ENCODE peak calls at places on chromosomes 16 and 17, in four cellular contexts. G is K562, A is HepG2, Q is GM12878. M is an unnamed sample.

GRCh38 chr16:880471-881171 is 80.1 kb upstream of the GNG13 start:
- DNase-seq in G (no peak), A (no peak), Q (no peak), M (no peak)

GRCh38 chr16:89565506-89566372 is 5.3 kb downstream of the RPL13 start:
- DNase-seq in G (peak), A (peak), Q (no peak), M (peak)

GRCh38 chr16:30808163-30808562 is 21.2 kb upstream of the ZNF629 start:
- DNase-seq in G (no peak), A (no peak), Q (no peak), M (no peak)

GRCh38 chr17:69810326-69811035 is 264.5 kb upstream of the KCNJ16 start:
- DNase-seq in G (no peak), A (no peak), Q (no peak), M (no peak)

GRCh38 chr17:75719732-75720131 is 1.5 kb upstream of the ITGB4 start:
- DNase-seq in G (no peak), A (no peak), Q (no peak), M (no peak)

GRCh38 chr16:59593256-59593655 is 859.1 kb upstream of the GOT2 start:
- DNase-seq in G (no peak), A (no peak), Q (no peak), M (no peak)

GRCh38 chr17:75588546-75589016 is 981 bp downstream of the MYO15B start:
- DNase-seq in G (no peak), A (no peak), Q (no peak), M (peak)

GRCh38 chr16:53541326-53541725 is 38.3 kb upstream of the AKTIP start:
- DNase-seq in G (no peak), A (no peak), Q (no peak), M (no peak)

GRCh38 chr17:74212262-74212912 is 984 bp upstream of the TTYH2 start:
- DNase-seq in G (peak), A (no peak), Q (no peak), M (peak)

GRCh38 chr17:59378621-59379194 is 47.3 kb downstream of the YPEL2 start:
- DNase-seq in G (no peak), A (no peak), Q (no peak), M (no peak)

GRCh38 chr17:15946611-15947120 is 1.7 kb downstream of the ADORA2B start:
- DNase-seq in G (no peak), A (no peak), Q (no peak), M (no peak)

GRCh38 chr16:54929090-54930033 is 1.3 kb upstream of the IRX5 start:
- DNase-seq in G (peak), A (no peak), Q (peak), M (peak)

GRCh38 chr16:54926166-54926838 is 4.4 kb upstream of the IRX5 start:
- DNase-seq in G (no peak), A (no peak), Q (no peak), M (no peak)

GRCh38 chr16:54928421-54929089 is 2.1 kb upstream of the IRX5 start:
- DNase-seq in G (peak), A (no peak), Q (no peak), M (no peak)

GRCh38 chr16:54927125-54928015 is 3.3 kb upstream of the IRX5 start:
- DNase-seq in G (no peak), A (no peak), Q (no peak), M (no peak)

DNA sequence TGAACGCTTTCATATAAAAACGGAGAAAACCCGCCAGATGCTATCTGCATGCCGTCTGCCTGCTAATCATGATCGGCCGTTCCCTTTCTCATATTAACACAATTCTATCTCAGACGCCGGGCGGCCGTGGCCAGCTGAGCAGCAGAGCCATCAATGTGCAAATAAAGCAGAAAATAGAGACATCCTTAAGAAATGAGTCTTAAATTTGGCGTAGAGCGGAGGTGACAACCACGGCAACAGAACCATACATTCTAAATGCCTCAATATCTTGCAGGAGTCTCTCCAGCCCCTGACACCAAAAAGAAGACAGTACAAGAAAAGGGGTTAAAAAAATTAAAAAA is 2.7 kb upstream of the IRX5 start:
- DNase-seq in G (no peak), A (no peak), Q (no peak), M (no peak)
- TF ChIP-seq CREM in G (no peak), A (no peak), Q (no peak), M (no peak)

DNA sequence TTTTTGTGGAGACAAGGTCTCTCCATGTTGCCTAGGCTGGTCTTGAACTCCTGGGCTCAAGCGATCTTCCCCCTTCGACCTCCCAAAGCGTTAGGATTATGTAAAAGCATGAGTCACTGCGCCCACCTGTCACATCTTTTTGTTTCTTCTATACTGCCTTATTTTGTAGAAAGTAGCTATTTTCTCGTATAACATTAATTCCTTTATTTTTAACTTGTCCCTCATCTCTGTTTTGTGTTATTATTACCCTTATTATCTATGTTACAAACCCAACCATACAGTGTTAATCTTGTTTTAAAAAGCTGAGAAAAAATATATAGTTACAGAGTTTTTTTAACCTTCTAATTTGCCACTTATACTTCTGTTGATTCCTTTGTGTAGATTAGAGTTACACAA is 1.4 kb upstream of the TXNDC11 start:
- DNase-seq in G (no peak), A (no peak), Q (no peak), M (no peak)
- TF ChIP-seq CREM in G (no peak), A (no peak), Q (no peak), M (no peak)

DNA sequence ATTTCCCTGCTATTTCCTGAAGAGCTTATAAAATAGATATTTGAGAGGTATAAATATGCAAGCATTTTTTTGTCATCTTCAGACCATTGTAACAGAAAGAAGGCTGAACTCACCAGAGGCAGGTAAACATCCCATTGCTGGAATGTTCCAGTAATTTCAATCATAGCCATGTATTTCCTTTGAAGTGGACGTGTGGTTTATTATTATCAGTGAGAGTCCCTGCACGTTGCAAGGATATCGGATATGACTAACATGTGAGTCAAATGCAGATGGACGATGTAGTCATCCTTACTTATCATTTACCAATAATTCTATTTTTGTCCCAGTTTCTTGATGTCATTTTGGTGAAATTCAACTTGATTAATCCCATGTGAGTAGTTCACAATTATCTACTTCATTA is 89.3 kb downstream of the VAT1L start:
- DNase-seq in G (no peak), A (peak), Q (no peak), M (no peak)
- TF ChIP-seq CREM in G (no peak), A (no peak), Q (no peak), M (no peak)

GRCh38 chr17:38916771-38917170 is 8.6 kb upstream of the LASP1NB start:
- DNase-seq in G (no peak), A (no peak), Q (no peak), M (no peak)
- TF ChIP-seq CREM in G (no peak), A (no peak), Q (no peak), M (no peak)

GRCh38 chr16:15650019-15650697 is at the start of gene NDE1:
- DNase-seq in G (peak), A (peak), Q (no peak), M (peak)

GRCh38 chr16:15649727-15650018 is 372 bp upstream of the NDE1 start:
- DNase-seq in G (no peak), A (no peak), Q (no peak), M (no peak)

GRCh38 chr16:15652293-15653001 is 2.4 kb downstream of the NDE1 start:
- DNase-seq in G (no peak), A (no peak), Q (no peak), M (no peak)

GRCh38 chr16:15648135-15648730 is 1.8 kb upstream of the NDE1 start:
- DNase-seq in G (no peak), A (no peak), Q (no peak), M (no peak)

DNA sequence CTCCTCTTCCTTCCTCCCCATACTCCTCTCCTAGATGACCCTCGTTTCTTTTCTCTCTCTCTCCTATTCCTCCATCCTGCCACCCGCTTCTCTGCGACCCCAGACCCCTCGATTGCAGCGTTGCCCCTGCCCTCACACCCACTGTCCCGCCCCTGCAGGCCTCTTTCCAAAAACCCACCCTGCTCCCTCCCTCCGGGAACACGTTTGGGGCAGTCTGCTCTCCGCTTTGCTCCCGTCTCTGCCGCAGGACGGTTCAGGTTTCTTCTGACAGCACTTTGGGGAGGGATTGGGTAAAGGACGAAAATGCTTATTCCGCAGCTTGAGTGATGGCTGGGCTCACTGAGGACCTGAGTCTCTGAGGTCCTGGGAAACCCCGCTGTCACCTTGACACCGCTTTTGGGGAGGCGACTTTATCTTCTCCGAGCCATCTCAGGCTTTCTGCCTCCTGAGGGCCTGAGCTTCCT is 685 bp downstream of the NDE1 start:
- DNase-seq in G (peak), A (no peak), Q (no peak), M (peak)
- TF ChIP-seq CREM in G (no peak), A (no peak), Q (peak), M (no peak)

DNA sequence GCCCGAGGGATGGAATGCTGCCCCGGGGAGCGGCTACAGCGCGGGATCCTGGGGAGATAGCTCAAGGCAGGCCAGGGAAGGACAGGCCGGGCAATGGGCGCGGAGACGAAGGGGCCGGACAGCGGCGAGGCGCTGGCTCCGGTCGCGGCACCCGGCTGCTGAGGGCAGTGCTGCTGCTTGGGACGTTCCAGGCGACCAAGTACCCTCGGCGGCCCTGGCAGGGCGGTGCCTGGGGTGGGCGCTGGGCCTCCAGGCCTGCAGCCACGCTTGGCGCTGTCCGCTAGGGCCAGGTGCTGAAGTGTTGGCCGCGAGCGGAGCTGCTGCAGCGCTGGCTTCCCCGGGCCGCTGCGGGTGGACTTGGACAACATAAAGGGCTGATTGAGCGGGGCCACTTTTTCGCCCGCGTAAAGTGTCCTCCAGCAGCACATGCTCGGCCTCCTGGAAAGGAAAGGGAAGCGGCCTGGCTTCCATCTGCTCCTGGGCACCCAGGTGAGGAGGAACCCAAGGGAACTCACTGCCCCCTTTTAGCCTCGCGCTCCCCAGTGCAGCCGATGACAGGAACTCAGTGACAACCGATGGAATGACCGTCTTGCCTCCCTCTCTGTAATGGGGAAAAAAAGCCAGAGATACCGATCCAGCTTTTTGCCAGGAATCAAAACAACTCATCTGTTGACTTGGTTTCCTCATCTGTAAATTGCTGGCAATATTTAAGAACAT is 23.7 kb downstream of the CLEC3A start:
- DNase-seq in G (peak), A (peak), Q (no peak), M (peak)
- TF ChIP-seq CREM in G (peak), A (no peak), Q (no peak), M (peak)

DNA sequence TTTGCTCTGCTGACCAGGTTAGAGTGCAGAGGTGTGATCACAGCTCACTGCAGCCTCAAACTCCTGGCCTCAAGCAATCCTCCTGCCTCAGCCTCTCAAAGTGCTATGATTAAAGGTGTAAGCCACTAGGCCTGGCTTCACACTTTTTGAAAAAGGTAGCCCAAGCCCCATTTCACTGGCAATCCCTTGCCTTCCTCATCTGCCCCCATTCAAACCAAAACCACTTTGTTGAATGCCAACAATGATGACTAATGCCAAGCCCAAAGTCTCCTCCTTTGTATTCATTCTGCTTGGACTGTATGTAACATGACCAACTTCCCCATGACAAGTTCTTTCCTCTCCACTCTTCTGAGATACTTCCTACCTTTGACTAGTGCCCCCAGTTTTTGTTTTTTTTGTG is 33.1 kb downstream of the N4BP1 start:
- DNase-seq in G (no peak), A (peak), Q (no peak), M (no peak)
- TF ChIP-seq CREM in G (no peak), A (no peak), Q (no peak), M (no peak)

DNA sequence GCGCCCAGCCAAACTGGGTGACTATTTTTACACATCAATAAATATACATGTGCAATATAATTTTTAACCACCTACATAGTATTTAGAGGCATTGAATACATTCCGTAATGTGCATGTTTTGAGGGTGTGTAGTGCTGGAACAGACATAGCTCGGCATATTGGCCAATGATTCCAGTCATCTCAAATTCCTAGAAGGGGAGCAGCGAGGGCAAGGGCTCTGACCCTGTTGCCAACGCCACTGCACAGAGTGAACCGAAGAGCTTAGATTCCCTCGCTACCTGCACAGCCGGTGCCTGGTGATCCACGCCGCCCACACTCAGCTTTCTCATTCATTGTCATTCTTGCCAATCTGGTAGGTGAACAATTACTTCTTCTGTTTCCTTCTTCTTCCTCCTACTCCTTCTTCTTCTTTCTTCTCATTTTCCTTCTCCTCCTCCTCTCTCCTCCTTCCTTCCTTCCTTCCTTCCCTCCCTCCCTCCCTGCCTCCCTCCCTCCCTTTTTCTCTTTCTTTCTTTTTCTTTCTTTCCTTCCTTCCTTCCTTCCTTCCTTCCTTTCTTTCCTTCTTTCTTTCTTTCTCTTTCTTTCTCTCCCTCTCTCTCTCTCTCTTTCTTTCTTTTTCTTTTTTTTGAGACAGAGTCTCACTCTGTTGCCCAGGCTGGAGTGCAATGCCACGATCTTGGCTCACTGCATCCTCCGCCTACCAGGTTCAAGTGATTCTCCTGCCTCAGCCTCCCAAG is 26.3 kb upstream of the ATP2A3 start:
- DNase-seq in G (no peak), A (no peak), Q (no peak), M (no peak)
- TF ChIP-seq CREM in G (no peak), A (no peak), Q (no peak), M (no peak)

DNA sequence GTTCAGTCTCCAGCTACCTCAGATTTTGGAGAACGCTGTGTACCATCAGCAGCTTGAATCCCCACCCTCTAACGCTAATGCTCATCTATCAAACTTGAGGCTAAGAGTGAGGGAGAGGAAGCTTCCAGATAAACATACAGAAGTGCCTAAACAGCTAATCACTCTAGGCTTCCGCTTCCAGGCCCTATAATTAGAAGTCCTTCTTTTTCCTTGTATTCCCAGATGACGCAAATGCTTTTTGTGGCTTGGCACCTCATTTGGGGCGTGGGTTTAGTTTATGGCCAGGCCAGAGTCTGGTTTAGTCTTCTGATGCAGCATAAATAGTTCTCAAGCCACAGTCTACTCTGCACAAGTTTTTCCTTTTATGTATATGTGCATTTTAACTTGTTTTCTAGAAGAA is 263.4 kb downstream of the BCAS3 start:
- DNase-seq in G (no peak), A (no peak), Q (no peak), M (no peak)
- TF ChIP-seq CREM in G (no peak), A (no peak), Q (no peak), M (no peak)

DNA sequence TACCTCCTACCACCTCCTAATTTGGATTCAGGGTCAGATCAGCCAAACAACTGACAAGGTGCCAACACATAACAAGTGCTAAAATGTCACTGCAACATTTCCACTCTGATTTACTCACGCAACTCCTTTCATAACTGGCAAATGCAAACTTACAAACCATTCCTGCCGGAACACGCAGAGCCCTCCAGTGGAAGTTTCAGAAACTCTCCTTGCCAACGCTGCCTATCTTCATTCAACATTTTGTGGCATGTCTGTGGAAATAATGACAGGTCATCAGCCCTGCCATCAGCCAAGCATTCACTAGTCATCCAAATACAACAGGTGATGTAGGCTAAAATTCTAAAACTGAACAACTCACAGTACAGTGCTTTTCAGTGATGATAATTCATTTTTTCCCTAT is 37.7 kb upstream of the OR3A1 start:
- DNase-seq in G (no peak), A (peak), Q (no peak), M (no peak)
- TF ChIP-seq CREM in G (no peak), A (no peak), Q (no peak), M (no peak)

M was measured in WTC11.